ENCODE peak calls at places on chromosome 20, in four cellular contexts. One of them, this sample, is unnamed.
A peak's percentile ranks its signal among the peaks of the same experiment; 100 is the strongest.

GRCh38 chr20:10225439-10226080 is 6.9 kb downstream of the SNAP25 start:
- DNase-seq in NCI-H748 treated with DMSO at 0.1 percent for 48 hours: peak; percentile 22
- DNase-seq in ecto neural progenitor cell: no peak
- DNase-seq in stimulated activated CD4-positive, alpha-beta T cell treated with anti-CD3 and anti-CD28 coated beads, Interleukin-1b, Interleukin-23, amount 100 ng/mL, for 24 hours: no peak
- DNase-seq in this sample: no peak

GRCh38 chr20:50475879-50476292 is 34.3 kb upstream of the PTPN1 start:
- DNase-seq in ecto neural progenitor cell: no peak
- DNase-seq in stimulated activated CD4-positive, alpha-beta T cell treated with anti-CD3 and anti-CD28 coated beads, Interleukin-1b, Interleukin-23, amount 100 ng/mL, for 24 hours: no peak
- DNase-seq in NCI-H748 treated with DMSO at 0.1 percent for 48 hours: no peak
- DNase-seq in this sample: no peak

GRCh38 chr20:36613974-36614373 is 8.4 kb downstream of the RAB5IF start:
- DNase-seq in stimulated activated CD4-positive, alpha-beta T cell treated with anti-CD3 and anti-CD28 coated beads, Interleukin-1b, Interleukin-23, amount 100 ng/mL, for 24 hours: no peak
- DNase-seq in NCI-H748 treated with DMSO at 0.1 percent for 48 hours: no peak
- DNase-seq in ecto neural progenitor cell: no peak
- DNase-seq in this sample: no peak

GRCh38 chr20:38805958-38806854 is 709 bp downstream of the PPP1R16B start:
- DNase-seq in ecto neural progenitor cell: peak; percentile 62
- DNase-seq in NCI-H748 treated with DMSO at 0.1 percent for 48 hours: no peak
- DNase-seq in stimulated activated CD4-positive, alpha-beta T cell treated with anti-CD3 and anti-CD28 coated beads, Interleukin-1b, Interleukin-23, amount 100 ng/mL, for 24 hours: no peak
- DNase-seq in this sample: no peak

GRCh38 chr20:63224272-63225081 is 8.5 kb upstream of the YTHDF1 start:
- DNase-seq in NCI-H748 treated with DMSO at 0.1 percent for 48 hours: no peak
- DNase-seq in stimulated activated CD4-positive, alpha-beta T cell treated with anti-CD3 and anti-CD28 coated beads, Interleukin-1b, Interleukin-23, amount 100 ng/mL, for 24 hours: no peak
- DNase-seq in ecto neural progenitor cell: peak; percentile 63
- DNase-seq in this sample: no peak

GRCh38 chr20:57408536-57409233 is 17.5 kb downstream of the RBM38 start:
- DNase-seq in ecto neural progenitor cell: no peak
- DNase-seq in stimulated activated CD4-positive, alpha-beta T cell treated with anti-CD3 and anti-CD28 coated beads, Interleukin-1b, Interleukin-23, amount 100 ng/mL, for 24 hours: no peak
- DNase-seq in NCI-H748 treated with DMSO at 0.1 percent for 48 hours: no peak
- DNase-seq in this sample: no peak

GRCh38 chr20:31758991-31759390 is 19.9 kb downstream of the TPX2 start:
- DNase-seq in stimulated activated CD4-positive, alpha-beta T cell treated with anti-CD3 and anti-CD28 coated beads, Interleukin-1b, Interleukin-23, amount 100 ng/mL, for 24 hours: no peak
- DNase-seq in ecto neural progenitor cell: no peak
- DNase-seq in NCI-H748 treated with DMSO at 0.1 percent for 48 hours: no peak
- DNase-seq in this sample: no peak

GRCh38 chr20:9290331-9290730 is 221.4 kb downstream of the PLCB4 start:
- DNase-seq in stimulated activated CD4-positive, alpha-beta T cell treated with anti-CD3 and anti-CD28 coated beads, Interleukin-1b, Interleukin-23, amount 100 ng/mL, for 24 hours: no peak
- DNase-seq in ecto neural progenitor cell: no peak
- DNase-seq in NCI-H748 treated with DMSO at 0.1 percent for 48 hours: no peak
- DNase-seq in this sample: no peak

GRCh38 chr20:57666106-57666833 is 43.5 kb downstream of the PMEPA1 start:
- DNase-seq in ecto neural progenitor cell: no peak
- DNase-seq in stimulated activated CD4-positive, alpha-beta T cell treated with anti-CD3 and anti-CD28 coated beads, Interleukin-1b, Interleukin-23, amount 100 ng/mL, for 24 hours: no peak
- DNase-seq in NCI-H748 treated with DMSO at 0.1 percent for 48 hours: no peak
- DNase-seq in this sample: no peak

GRCh38 chr20:59726196-59726595 is 121.9 kb downstream of the PHACTR3 start:
- DNase-seq in stimulated activated CD4-positive, alpha-beta T cell treated with anti-CD3 and anti-CD28 coated beads, Interleukin-1b, Interleukin-23, amount 100 ng/mL, for 24 hours: no peak
- DNase-seq in ecto neural progenitor cell: no peak
- DNase-seq in NCI-H748 treated with DMSO at 0.1 percent for 48 hours: no peak
- DNase-seq in this sample: no peak

GRCh38 chr20:24497851-24498250 is 28.4 kb downstream of the SYNDIG1 start:
- DNase-seq in stimulated activated CD4-positive, alpha-beta T cell treated with anti-CD3 and anti-CD28 coated beads, Interleukin-1b, Interleukin-23, amount 100 ng/mL, for 24 hours: no peak
- DNase-seq in ecto neural progenitor cell: no peak
- DNase-seq in NCI-H748 treated with DMSO at 0.1 percent for 48 hours: peak; percentile 75
- DNase-seq in this sample: peak; percentile 2

GRCh38 chr20:7672551-7672950 is 267.7 kb downstream of the HAO1 start:
- DNase-seq in stimulated activated CD4-positive, alpha-beta T cell treated with anti-CD3 and anti-CD28 coated beads, Interleukin-1b, Interleukin-23, amount 100 ng/mL, for 24 hours: no peak
- DNase-seq in NCI-H748 treated with DMSO at 0.1 percent for 48 hours: no peak
- DNase-seq in ecto neural progenitor cell: no peak
- DNase-seq in this sample: no peak

GRCh38 chr20:3539708-3540107 is 68.9 kb downstream of the ATRN start:
- DNase-seq in ecto neural progenitor cell: no peak
- DNase-seq in NCI-H748 treated with DMSO at 0.1 percent for 48 hours: no peak
- DNase-seq in stimulated activated CD4-positive, alpha-beta T cell treated with anti-CD3 and anti-CD28 coated beads, Interleukin-1b, Interleukin-23, amount 100 ng/mL, for 24 hours: no peak
- DNase-seq in this sample: no peak

GRCh38 chr20:23406880-23407279 is 14.4 kb downstream of the NAPB start:
- DNase-seq in NCI-H748 treated with DMSO at 0.1 percent for 48 hours: no peak
- DNase-seq in stimulated activated CD4-positive, alpha-beta T cell treated with anti-CD3 and anti-CD28 coated beads, Interleukin-1b, Interleukin-23, amount 100 ng/mL, for 24 hours: no peak
- DNase-seq in ecto neural progenitor cell: no peak
- DNase-seq in this sample: no peak

GRCh38 chr20:11011653-11012052 is 337.9 kb upstream of the JAG1 start:
- DNase-seq in ecto neural progenitor cell: no peak
- DNase-seq in NCI-H748 treated with DMSO at 0.1 percent for 48 hours: no peak
- DNase-seq in stimulated activated CD4-positive, alpha-beta T cell treated with anti-CD3 and anti-CD28 coated beads, Interleukin-1b, Interleukin-23, amount 100 ng/mL, for 24 hours: no peak
- DNase-seq in this sample: no peak

GRCh38 chr20:54102543-54102942 is 32.1 kb upstream of the BCAS1 start:
- DNase-seq in stimulated activated CD4-positive, alpha-beta T cell treated with anti-CD3 and anti-CD28 coated beads, Interleukin-1b, Interleukin-23, amount 100 ng/mL, for 24 hours: no peak
- DNase-seq in ecto neural progenitor cell: no peak
- DNase-seq in NCI-H748 treated with DMSO at 0.1 percent for 48 hours: no peak
- DNase-seq in this sample: no peak

GRCh38 chr20:20732641-20733040 is 20.2 kb upstream of the RALGAPA2 start:
- DNase-seq in stimulated activated CD4-positive, alpha-beta T cell treated with anti-CD3 and anti-CD28 coated beads, Interleukin-1b, Interleukin-23, amount 100 ng/mL, for 24 hours: no peak
- DNase-seq in NCI-H748 treated with DMSO at 0.1 percent for 48 hours: no peak
- DNase-seq in ecto neural progenitor cell: no peak
- DNase-seq in this sample: no peak

GRCh38 chr20:11993886-11994466 is 76.3 kb downstream of the BTBD3 start:
- DNase-seq in NCI-H748 treated with DMSO at 0.1 percent for 48 hours: peak; percentile 96
- DNase-seq in ecto neural progenitor cell: no peak
- DNase-seq in stimulated activated CD4-positive, alpha-beta T cell treated with anti-CD3 and anti-CD28 coated beads, Interleukin-1b, Interleukin-23, amount 100 ng/mL, for 24 hours: no peak
- DNase-seq in this sample: peak; percentile 38

GRCh38 chr20:14634666-14635065 is 297.3 kb upstream of the FLRT3 start:
- DNase-seq in NCI-H748 treated with DMSO at 0.1 percent for 48 hours: no peak
- DNase-seq in ecto neural progenitor cell: no peak
- DNase-seq in stimulated activated CD4-positive, alpha-beta T cell treated with anti-CD3 and anti-CD28 coated beads, Interleukin-1b, Interleukin-23, amount 100 ng/mL, for 24 hours: no peak
- DNase-seq in this sample: no peak

GRCh38 chr20:37882961-37883712 is 19.8 kb upstream of the VSTM2L start:
- DNase-seq in ecto neural progenitor cell: no peak
- DNase-seq in stimulated activated CD4-positive, alpha-beta T cell treated with anti-CD3 and anti-CD28 coated beads, Interleukin-1b, Interleukin-23, amount 100 ng/mL, for 24 hours: no peak
- DNase-seq in NCI-H748 treated with DMSO at 0.1 percent for 48 hours: no peak
- DNase-seq in this sample: no peak

GRCh38 chr20:48404598-48404997 is 423.2 kb downstream of the PREX1 start:
- DNase-seq in NCI-H748 treated with DMSO at 0.1 percent for 48 hours: no peak
- DNase-seq in ecto neural progenitor cell: no peak
- DNase-seq in stimulated activated CD4-positive, alpha-beta T cell treated with anti-CD3 and anti-CD28 coated beads, Interleukin-1b, Interleukin-23, amount 100 ng/mL, for 24 hours: no peak
- DNase-seq in this sample: no peak